ENCODE peak calls at places on chromosomes 4 and X, in five cellular contexts. P is activated T-cell treated with anti-CD3 and anti-CD28 coated beads, Interleukin-2, amount 50 U/mL, for 1 hour; X is stimulated activated CD8-positive, alpha-beta memory T cell treated with anti-CD3 and anti-CD28 coated beads, Interleukin-12 subunit alpha, Interleukin-12 subunit beta, amount 100 ng/mL, for 4 hours; Z is erythroblast; L is memory B cell. V is an unnamed sample.

GRCh38 chr4:39043697-39044363 is 11.6 kb upstream of the TMEM156 start:
- DNase-seq in P (no peak), X (no peak), Z (no peak), L (no peak), V (no peak)

GRCh38 chr4:153205028-153205648 is 895 bp downstream of the TRIM2 start:
- DNase-seq in P (peak), X (no peak), Z (no peak), L (peak), V (no peak)

GRCh38 chrX:137032841-137033773 is 688 bp downstream of the GPR101 start:
- DNase-seq in P (no peak), X (no peak), Z (no peak), L (no peak), V (no peak)

GRCh38 chr4:99404595-99405287 is 30.4 kb downstream of the ADH7 start:
- DNase-seq in P (no peak), X (no peak), Z (no peak), L (no peak), V (peak)

GRCh38 chr4:145099653-145100052 is 1.5 kb downstream of the ABCE1 start:
- DNase-seq in P (no peak), X (no peak), Z (peak), L (no peak), V (no peak)

GRCh38 chrX:12912786-12913185 is 6.4 kb downstream of the TLR8 start:
- DNase-seq in P (no peak), X (no peak), Z (no peak), L (no peak), V (no peak)

GRCh38 chr4:13173974-13174373 is 310.2 kb downstream of the RAB28 start:
- DNase-seq in P (no peak), X (no peak), Z (no peak), L (no peak), V (no peak)

GRCh38 chr4:185341841-185342240 is 53.9 kb downstream of the LRP2BP start:
- DNase-seq in P (no peak), X (no peak), Z (no peak), L (no peak), V (no peak)

GRCh38 chr4:142128529-142128928 is 492.1 kb downstream of the IL15 start:
- DNase-seq in P (no peak), X (no peak), Z (no peak), L (no peak), V (no peak)

GRCh38 chr4:118918388-118918787 is 29.7 kb downstream of the SYNPO2 start:
- DNase-seq in P (no peak), X (no peak), Z (no peak), L (no peak), V (no peak)

GRCh38 chrX:47264507-47265173 is 31.8 kb downstream of the USP11 start:
- DNase-seq in P (no peak), X (no peak), Z (no peak), L (no peak), V (no peak)

GRCh38 chr4:114512595-114513295 is 85.9 kb upstream of the UGT8 start:
- DNase-seq in P (no peak), X (no peak), Z (no peak), L (no peak), V (no peak)

GRCh38 chr4:183721207-183722081 is 62.4 kb downstream of the TRAPPC11 start:
- DNase-seq in P (peak), X (peak), Z (peak), L (no peak), V (peak)

GRCh38 chrX:35726176-35726575 is 72.0 kb upstream of the MAGEB16 start:
- DNase-seq in P (no peak), X (no peak), Z (no peak), L (no peak), V (no peak)

GRCh38 chr4:110527156-110527555 is 51.2 kb downstream of the ENPEP start:
- DNase-seq in P (no peak), X (no peak), Z (no peak), L (no peak), V (no peak)

GRCh38 chr4:2243682-2244380 is 1.9 kb upstream of the HAUS3 start:
- DNase-seq in P (no peak), X (no peak), Z (peak), L (no peak), V (no peak)

GRCh38 chrX:677376-677775 is 46.8 kb downstream of the SHOX start:
- DNase-seq in P (no peak), X (no peak), Z (no peak), L (no peak), V (no peak)

GRCh38 chr4:125313989-125314602 is 659 bp upstream of the FAT4 start:
- DNase-seq in P (no peak), X (no peak), Z (no peak), L (no peak), V (no peak)

GRCh38 chrX:72121381-72121780 is 10.3 kb downstream of the RTL5 start:
- DNase-seq in P (peak), X (no peak), Z (peak), L (no peak), V (no peak)

V was measured in GM18507.